ENCODE peak calls at places on chromosomes 12 and 14, in five cellular contexts. G is left lung; O is A549; I is effector memory CD4-positive, alpha-beta T cell; Y is tibial artery. K is an unnamed sample.

GRCh38 chr12:779745-780734 is 27.7 kb downstream of the WNK1 start:
- DNase-seq in G (no peak), O (peak), I (no peak), Y (no peak), K (no peak)

GRCh38 chr14:42224053-42224888 is 617.6 kb downstream of the LRFN5 start:
- DNase-seq in G (peak), O (peak), I (no peak), Y (no peak), K (peak)

GRCh38 chr14:90419200-90419599 is 22.4 kb downstream of the CALM1 start:
- DNase-seq in G (peak), O (peak), I (no peak), Y (peak), K (no peak)

GRCh38 chr12:115354007-115354452 is 670.1 kb upstream of the TBX3 start:
- DNase-seq in G (peak), O (peak), I (no peak), Y (peak), K (no peak)

GRCh38 chr12:22518067-22518719 is 26.1 kb downstream of the C2CD5 start:
- DNase-seq in G (no peak), O (no peak), I (no peak), Y (no peak), K (no peak)

GRCh38 chr14:71141701-71142374 is 234.6 kb downstream of the PCNX1 start:
- DNase-seq in G (no peak), O (no peak), I (no peak), Y (no peak), K (no peak)

GRCh38 chr12:6230321-6231110 is 30.3 kb downstream of the CD9 start:
- DNase-seq in G (peak), O (no peak), I (peak), Y (peak), K (no peak)

GRCh38 chr12:45407188-45407850 is 191.4 kb downstream of the ANO6 start:
- DNase-seq in G (no peak), O (no peak), I (no peak), Y (no peak), K (no peak)

GRCh38 chr12:26512213-26512612 is 316.8 kb downstream of the SSPN start:
- DNase-seq in G (no peak), O (no peak), I (no peak), Y (no peak), K (no peak)

GRCh38 chr12:20248646-20249045 is 119.7 kb upstream of the PDE3A start:
- DNase-seq in G (no peak), O (no peak), I (no peak), Y (no peak), K (no peak)

GRCh38 chr14:24279301-24280186 is 8.1 kb upstream of the RABGGTA start:
- DNase-seq in G (no peak), O (no peak), I (peak), Y (no peak), K (peak)

GRCh38 chr14:78975734-78976133 is 805.6 kb downstream of the NRXN3 start:
- DNase-seq in G (no peak), O (no peak), I (no peak), Y (no peak), K (no peak)

GRCh38 chr12:125742413-125742812 is 677.2 kb downstream of the AACS start:
- DNase-seq in G (no peak), O (no peak), I (no peak), Y (no peak), K (no peak)

GRCh38 chr14:35140718-35141581 is 18.6 kb downstream of the PRORP start:
- DNase-seq in G (no peak), O (no peak), I (no peak), Y (no peak), K (no peak)

GRCh38 chr14:56150645-56151345 is 32.6 kb downstream of the PELI2 start:
- DNase-seq in G (no peak), O (no peak), I (no peak), Y (no peak), K (no peak)

GRCh38 chr14:100604709-100605108 is 17.5 kb upstream of the BEGAIN start:
- DNase-seq in G (peak), O (no peak), I (no peak), Y (peak), K (peak)

GRCh38 chr12:5305425-5305824 is 126.5 kb upstream of the NTF3 start:
- DNase-seq in G (no peak), O (no peak), I (no peak), Y (peak), K (no peak)

GRCh38 chr12:38053655-38054464 is 262.7 kb upstream of the ALG10B start:
- DNase-seq in G (peak), O (peak), I (no peak), Y (no peak), K (no peak)

DNA sequence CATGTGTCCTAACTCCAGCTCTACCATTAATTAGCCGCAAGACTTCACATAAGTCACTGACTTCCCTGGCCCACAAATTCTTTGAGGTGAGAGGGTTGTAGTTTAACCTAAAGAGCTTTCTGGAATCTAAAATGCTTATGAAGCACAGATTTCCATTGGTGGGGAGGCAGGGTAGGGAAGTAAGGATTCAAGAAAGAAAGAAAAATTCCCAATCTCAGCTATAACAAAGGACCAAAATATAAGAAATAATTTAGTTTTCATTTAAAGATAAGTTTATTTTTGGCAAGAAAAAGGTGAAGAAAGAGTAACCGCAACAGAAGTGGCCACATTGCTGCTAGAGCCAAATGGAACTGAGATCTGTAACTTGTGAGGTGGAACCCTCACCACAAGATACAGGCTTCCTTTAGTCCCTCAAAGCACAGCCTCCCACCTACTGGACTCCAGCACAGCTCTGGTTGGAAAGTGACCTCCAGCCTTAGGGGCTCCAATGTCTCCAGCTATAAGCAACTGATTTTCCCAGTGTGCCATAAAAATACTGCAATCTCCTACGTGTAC is 23.6 kb downstream of the DAD1 start:
- DNase-seq in G (no peak), O (no peak), I (no peak), Y (no peak), K (no peak)
- H3K4me3 ChIP-seq in G (no peak), O (no peak), I (peak), Y (no peak), K (no peak)

DNA sequence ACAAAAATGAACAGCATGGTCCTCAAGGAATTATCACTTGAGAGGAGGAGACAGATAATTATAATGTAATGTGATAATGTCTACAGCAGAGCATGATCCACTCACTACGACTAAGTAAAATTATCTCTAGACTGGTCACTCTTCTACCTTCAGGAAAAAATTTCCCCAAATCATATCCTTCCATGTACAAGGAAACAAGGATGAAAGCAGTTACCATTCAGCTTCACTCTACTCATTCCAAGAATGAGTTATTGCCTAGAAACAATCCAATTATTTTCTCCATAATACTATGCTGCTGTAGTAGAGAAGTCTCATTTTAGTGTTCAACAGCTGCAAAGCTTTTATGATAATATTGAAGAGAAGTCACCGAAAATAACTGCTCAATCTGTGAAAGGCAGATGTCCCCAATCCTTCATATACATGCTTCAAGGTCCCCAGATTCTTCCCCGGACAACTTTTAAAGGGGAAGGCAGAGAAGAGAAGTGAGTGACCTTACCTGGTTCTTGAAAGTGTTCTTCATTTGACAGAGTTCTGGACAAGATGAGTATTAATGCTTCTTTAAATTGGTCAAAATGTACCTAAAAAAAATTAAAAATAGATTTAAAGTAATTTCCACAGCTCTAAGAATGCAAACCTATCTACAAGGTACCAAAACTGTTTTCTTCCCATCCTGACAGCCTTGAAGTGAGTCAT is 24.6 kb downstream of the NIN start:
- DNase-seq in G (no peak), O (no peak), I (no peak), Y (no peak), K (no peak)
- H3K4me3 ChIP-seq in G (no peak), O (no peak), I (no peak), Y (no peak), K (no peak)

DNA sequence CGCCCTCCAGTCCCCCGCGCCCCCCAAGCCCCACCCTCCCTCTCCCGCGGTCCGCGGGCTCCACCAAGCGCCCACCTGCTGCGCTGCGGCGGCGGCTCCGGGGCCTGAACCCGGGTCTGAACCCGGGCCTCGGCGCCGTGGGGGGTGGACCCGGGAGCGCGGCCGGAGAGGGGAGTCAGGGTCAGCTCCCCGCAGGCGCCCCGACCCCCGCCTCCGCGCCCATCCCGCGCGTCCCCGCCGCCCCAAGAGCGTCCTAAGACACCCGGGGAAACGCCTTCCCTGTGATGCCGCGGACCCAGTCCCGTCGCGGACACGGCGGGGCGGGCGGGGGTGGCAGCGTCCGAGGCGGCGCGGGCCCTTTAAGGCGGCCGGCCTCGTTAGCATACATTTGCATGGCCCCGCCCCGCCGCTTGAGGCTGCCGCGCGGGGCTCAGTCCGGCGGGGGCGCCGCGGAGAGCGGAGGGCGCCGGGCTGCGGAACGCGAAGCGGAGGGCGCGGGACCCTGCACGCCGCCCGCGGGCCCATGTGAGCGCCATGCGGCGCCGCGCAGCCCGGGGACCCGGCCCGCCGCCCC is at the start of gene MMP17:
- DNase-seq in G (no peak), O (peak), I (no peak), Y (no peak), K (peak)
- H3K4me3 ChIP-seq in G (peak), O (peak), I (peak), Y (peak), K (peak)

GRCh38 chr14:26412421-26412820 is 185.4 kb downstream of the NOVA1 start:
- DNase-seq in G (no peak), O (no peak), I (no peak), Y (no peak), K (no peak)
- H3K4me3 ChIP-seq in G (no peak), O (no peak), I (no peak), Y (no peak), K (no peak)

DNA sequence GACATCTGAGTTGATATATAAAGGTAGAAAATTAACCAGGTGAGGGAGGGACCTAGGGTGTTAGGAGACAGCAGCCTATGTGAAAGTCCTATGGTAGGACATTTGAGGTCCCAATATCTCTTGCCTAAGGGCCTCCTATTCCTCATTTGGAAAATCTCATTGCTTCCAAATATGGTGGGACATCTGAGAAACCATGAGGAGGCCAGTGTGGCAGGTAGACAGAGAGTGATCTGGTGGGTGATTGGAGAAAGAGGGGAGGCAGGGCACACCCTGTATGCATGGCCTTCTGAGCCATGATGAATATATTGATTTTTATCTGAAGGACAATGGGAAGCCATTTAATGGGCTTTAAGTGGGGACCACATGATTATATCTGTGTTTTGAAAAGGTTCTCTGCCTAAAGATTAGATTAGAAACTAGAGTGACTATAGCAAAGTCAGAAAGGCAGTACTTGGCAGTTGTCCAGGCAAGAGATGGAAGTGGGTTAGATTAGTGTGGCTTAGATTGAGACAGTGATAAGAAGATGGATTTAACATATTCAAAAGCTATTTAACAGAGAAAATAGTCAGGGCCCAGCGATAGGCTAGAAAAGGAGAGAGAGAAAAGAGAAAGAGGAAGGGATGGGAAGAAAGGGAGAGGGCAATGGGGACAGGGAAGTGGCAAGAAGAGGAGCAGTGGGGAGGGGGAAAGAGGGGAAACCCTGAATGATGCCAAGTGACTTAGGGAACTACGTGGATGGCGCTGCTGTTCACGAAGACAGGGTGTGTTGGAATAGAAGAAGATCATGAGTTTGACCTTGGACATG is 237.2 kb upstream of the SRRM4 start:
- DNase-seq in G (no peak), O (no peak), I (no peak), Y (no peak), K (no peak)
- H3K4me3 ChIP-seq in G (no peak), O (no peak), I (no peak), Y (no peak), K (no peak)

DNA sequence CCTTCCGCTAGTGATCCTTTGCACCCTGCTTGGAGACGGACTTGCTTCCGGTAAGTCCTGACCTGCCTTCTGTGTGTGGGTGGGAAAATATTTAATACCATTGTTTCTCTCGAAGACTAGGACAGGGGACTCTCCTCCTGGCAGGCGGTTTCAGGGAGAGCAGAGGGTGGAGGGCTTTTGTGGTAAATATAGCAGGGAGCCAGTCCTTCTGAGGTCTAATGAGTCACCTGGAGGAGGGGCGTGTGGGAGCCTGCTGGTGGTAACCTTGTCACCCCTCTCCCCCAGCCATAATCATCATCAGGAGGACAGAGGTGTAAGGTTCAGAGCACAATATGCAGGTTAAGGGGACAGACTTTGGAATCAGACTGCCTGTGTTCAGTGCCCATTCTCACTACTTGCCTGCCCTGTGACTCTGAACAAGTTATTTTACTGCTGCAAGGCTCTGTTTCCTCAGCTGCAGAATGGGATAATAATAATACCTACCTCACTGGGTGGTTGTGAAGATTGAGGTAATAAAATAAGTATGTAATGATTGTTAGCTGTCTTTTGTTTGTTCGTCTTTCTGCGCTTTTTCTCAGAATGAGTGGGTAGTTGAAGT is 47.4 kb downstream of the SUSD6 start:
- DNase-seq in G (no peak), O (no peak), I (no peak), Y (no peak), K (no peak)
- H3K4me3 ChIP-seq in G (no peak), O (no peak), I (no peak), Y (no peak), K (no peak)

DNA sequence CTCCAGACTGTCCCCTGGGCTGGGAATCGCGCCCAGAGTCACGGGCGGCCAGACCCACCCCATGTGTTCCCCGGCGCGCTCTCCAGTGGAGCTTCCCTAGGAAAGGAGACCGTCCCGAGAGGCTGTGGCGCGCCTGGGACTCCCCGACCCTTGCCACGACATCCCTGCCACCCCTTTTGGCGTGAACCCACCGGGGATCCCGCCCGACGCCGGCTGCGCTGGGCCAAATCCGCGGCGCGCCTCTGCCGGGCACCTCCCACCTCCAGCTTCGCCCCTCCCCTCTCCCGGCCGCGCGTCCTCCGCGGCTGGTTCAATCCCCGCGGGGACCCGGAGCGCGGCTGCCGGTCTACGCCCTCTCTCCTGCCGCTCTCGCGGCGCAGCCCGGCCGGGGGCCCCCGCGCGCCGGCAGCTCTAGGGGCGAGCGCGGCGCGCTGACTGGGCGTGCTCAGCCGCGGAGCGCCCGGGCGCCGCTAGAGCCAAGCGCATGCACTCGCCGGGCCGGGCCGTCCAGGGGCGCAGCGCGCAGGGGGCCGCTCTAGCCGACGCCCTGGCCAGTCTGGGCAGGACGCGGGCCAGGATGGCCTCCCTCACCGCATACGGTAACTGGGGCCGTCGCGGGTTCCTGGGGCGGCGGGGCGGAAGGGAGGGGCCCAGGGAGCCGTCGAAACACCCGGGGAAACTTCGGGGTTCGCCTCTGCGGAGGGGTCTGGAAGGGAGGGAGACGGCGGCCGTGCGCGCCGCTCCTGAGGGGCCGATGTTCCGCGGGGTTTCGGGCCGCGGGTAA is 77.4 kb upstream of the ANO4 start:
- DNase-seq in G (no peak), O (peak), I (no peak), Y (no peak), K (peak)
- H3K4me3 ChIP-seq in G (no peak), O (peak), I (no peak), Y (peak), K (peak)

GRCh38 chr12:77377116-77377515 is 311.7 kb upstream of the E2F7 start:
- DNase-seq in G (no peak), O (no peak), I (no peak), Y (no peak), K (no peak)
- H3K4me3 ChIP-seq in G (no peak), O (no peak), I (no peak), Y (no peak), K (no peak)

GRCh38 chr14:102042699-102043098 is 44.1 kb downstream of the HSP90AA1 start:
- DNase-seq in G (no peak), O (no peak), I (no peak), Y (no peak), K (peak)
- H3K4me3 ChIP-seq in G (no peak), O (no peak), I (no peak), Y (no peak), K (no peak)